ENCODE peak calls at places on chromosomes 11 and 22, in seven cellular contexts. One of them, this sample, is unnamed.
A peak's percentile ranks its signal among the peaks of the same experiment; 100 is the strongest.

GRCh38 chr11:57409321-57410100 is 17.4 kb downstream of the SLC43A3 start:
- DNase-seq in SK-N-SH: no peak
- DNase-seq in GM23338: no peak
- DNase-seq in GM12878: no peak
- DNase-seq in HCT116: no peak
- DNase-seq in HepG2: no peak
- DNase-seq in K562: no peak
- DNase-seq in this sample: peak; percentile 60

GRCh38 chr11:118046964-118047700 is 29.7 kb upstream of the TMPRSS4 start:
- DNase-seq in HepG2: no peak
- DNase-seq in GM23338: no peak
- DNase-seq in K562: no peak
- DNase-seq in SK-N-SH: no peak
- DNase-seq in HCT116: no peak
- DNase-seq in GM12878: no peak
- DNase-seq in this sample: no peak

GRCh38 chr11:132770802-132771545 is 761.3 kb downstream of the OPCML start:
- DNase-seq in HepG2: no peak
- DNase-seq in GM12878: no peak
- DNase-seq in K562: no peak
- DNase-seq in HCT116: no peak
- DNase-seq in GM23338: no peak
- DNase-seq in SK-N-SH: peak; percentile 56
- DNase-seq in this sample: no peak

GRCh38 chr11:31421840-31422239 is 52.2 kb downstream of the DNAJC24 start:
- DNase-seq in K562: no peak
- DNase-seq in HCT116: no peak
- DNase-seq in SK-N-SH: no peak
- DNase-seq in GM12878: no peak
- DNase-seq in GM23338: peak; percentile 48
- DNase-seq in HepG2: peak; percentile 5
- DNase-seq in this sample: no peak

GRCh38 chr11:112320668-112321067 is 60.0 kb upstream of the PLET1 start:
- DNase-seq in GM23338: no peak
- DNase-seq in HepG2: peak; percentile 32
- DNase-seq in SK-N-SH: no peak
- DNase-seq in K562: peak; percentile 18
- DNase-seq in HCT116: no peak
- DNase-seq in GM12878: no peak
- DNase-seq in this sample: no peak

GRCh38 chr11:59097113-59097708 is 9.8 kb upstream of the FAM111B start:
- DNase-seq in SK-N-SH: peak; percentile 34
- DNase-seq in K562: peak; percentile 15
- DNase-seq in HCT116: peak; percentile 48
- DNase-seq in GM12878: no peak
- DNase-seq in GM23338: peak; percentile 84
- DNase-seq in HepG2: peak; percentile 60
- DNase-seq in this sample: peak; percentile 53

GRCh38 chr11:108569896-108570295 is 23.7 kb downstream of the EXPH5 start:
- DNase-seq in GM12878: no peak
- DNase-seq in GM23338: no peak
- DNase-seq in HCT116: no peak
- DNase-seq in SK-N-SH: no peak
- DNase-seq in K562: no peak
- DNase-seq in HepG2: no peak
- DNase-seq in this sample: no peak

GRCh38 chr11:122803306-122803705 is 35.0 kb upstream of the CRTAM start:
- DNase-seq in K562: no peak
- DNase-seq in GM23338: no peak
- DNase-seq in HCT116: no peak
- DNase-seq in HepG2: no peak
- DNase-seq in GM12878: no peak
- DNase-seq in SK-N-SH: no peak
- DNase-seq in this sample: no peak

GRCh38 chr11:13008625-13009475 is at the start of gene RASSF10:
- DNase-seq in HepG2: no peak
- DNase-seq in GM23338: peak; percentile 94
- DNase-seq in SK-N-SH: peak; percentile 93
- DNase-seq in K562: no peak
- DNase-seq in GM12878: no peak
- DNase-seq in HCT116: no peak
- DNase-seq in this sample: no peak

GRCh38 chr11:120400564-120401364 is 64.6 kb downstream of the ARHGEF12 start:
- DNase-seq in HepG2: peak; percentile 93
- DNase-seq in GM23338: no peak
- DNase-seq in SK-N-SH: no peak
- DNase-seq in K562: peak; percentile 34
- DNase-seq in HCT116: peak; percentile 90
- DNase-seq in GM12878: peak; percentile 51
- DNase-seq in this sample: no peak

GRCh38 chr22:19504900-19505734 is 19.1 kb downstream of the CLDN5 start:
- DNase-seq in GM12878: no peak
- DNase-seq in K562: no peak
- DNase-seq in HCT116: no peak
- DNase-seq in SK-N-SH: no peak
- DNase-seq in GM23338: no peak
- DNase-seq in HepG2: no peak
- DNase-seq in this sample: no peak

GRCh38 chr22:36221799-36222751 is 17.3 kb downstream of the APOL2 start:
- DNase-seq in GM12878: no peak
- DNase-seq in HCT116: peak; percentile 32
- DNase-seq in K562: peak; percentile 40
- DNase-seq in SK-N-SH: peak; percentile 57
- DNase-seq in GM23338: peak; percentile 86
- DNase-seq in HepG2: peak; percentile 37
- DNase-seq in this sample: no peak

GRCh38 chr22:40044870-40045834 is 50.4 kb downstream of the FAM83F start:
- DNase-seq in HepG2: peak; percentile 20
- DNase-seq in GM12878: no peak
- DNase-seq in GM23338: peak; percentile 79
- DNase-seq in SK-N-SH: peak; percentile 68
- DNase-seq in HCT116: no peak
- DNase-seq in K562: peak; percentile 55
- DNase-seq in this sample: peak; percentile 59

GRCh38 chr11:34052608-34053160 is 1.2 kb downstream of the CAPRIN1 start:
- DNase-seq in GM12878: no peak
- DNase-seq in GM23338: peak; percentile 19
- DNase-seq in SK-N-SH: peak; percentile 44
- DNase-seq in HCT116: no peak
- DNase-seq in HepG2: no peak
- DNase-seq in K562: peak; percentile 26
- DNase-seq in this sample: no peak

GRCh38 chr11:47099213-47099917 is 77.3 kb downstream of the ARFGAP2 start:
- DNase-seq in SK-N-SH: peak; percentile 39
- DNase-seq in GM23338: no peak
- DNase-seq in GM12878: no peak
- DNase-seq in K562: no peak
- DNase-seq in HepG2: peak; percentile 76
- DNase-seq in HCT116: no peak
- DNase-seq in this sample: no peak

GRCh38 chr22:47944941-47945340 is 1182.5 kb downstream of the TBC1D22A start:
- DNase-seq in K562: no peak
- DNase-seq in HCT116: no peak
- DNase-seq in GM12878: no peak
- DNase-seq in SK-N-SH: no peak
- DNase-seq in HepG2: no peak
- DNase-seq in GM23338: no peak
- DNase-seq in this sample: no peak

GRCh38 chr11:103528046-103528445 is 418.8 kb downstream of the DYNC2H1 start:
- DNase-seq in GM12878: no peak
- DNase-seq in HCT116: no peak
- DNase-seq in SK-N-SH: no peak
- DNase-seq in HepG2: no peak
- DNase-seq in K562: no peak
- DNase-seq in GM23338: no peak
- DNase-seq in this sample: no peak

GRCh38 chr22:45102896-45103420 is 60.8 kb upstream of the NUP50 start:
- DNase-seq in GM12878: no peak
- DNase-seq in SK-N-SH: no peak
- DNase-seq in HCT116: no peak
- DNase-seq in K562: no peak
- DNase-seq in HepG2: no peak
- DNase-seq in GM23338: no peak
- DNase-seq in this sample: peak; percentile 66

GRCh38 chr11:20364412-20364792 is 888 bp downstream of the HTATIP2 start:
- DNase-seq in GM12878: no peak
- DNase-seq in HCT116: no peak
- DNase-seq in SK-N-SH: no peak
- DNase-seq in HepG2: no peak
- DNase-seq in GM23338: no peak
- DNase-seq in K562: peak; percentile 43
- DNase-seq in this sample: no peak

GRCh38 chr22:22086501-22087158 is 104.0 kb upstream of the TOP3B start:
- DNase-seq in SK-N-SH: no peak
- DNase-seq in HCT116: no peak
- DNase-seq in HepG2: no peak
- DNase-seq in K562: no peak
- DNase-seq in GM12878: no peak
- DNase-seq in GM23338: no peak
- DNase-seq in this sample: no peak

GRCh38 chr22:17512960-17513359 is 50.3 kb upstream of the SLC25A18 start:
- DNase-seq in GM23338: no peak
- DNase-seq in HepG2: no peak
- DNase-seq in HCT116: no peak
- DNase-seq in GM12878: no peak
- DNase-seq in K562: no peak
- DNase-seq in SK-N-SH: no peak
- DNase-seq in this sample: no peak

GRCh38 chr11:102802341-102802740 is 4.4 kb upstream of the MMP1 start:
- DNase-seq in HCT116: no peak
- DNase-seq in HepG2: no peak
- DNase-seq in K562: no peak
- DNase-seq in GM23338: no peak
- DNase-seq in GM12878: no peak
- DNase-seq in SK-N-SH: no peak
- DNase-seq in this sample: no peak

GRCh38 chr22:24141586-24141985 is 39.7 kb upstream of the SUSD2 start:
- DNase-seq in GM12878: no peak
- DNase-seq in SK-N-SH: no peak
- DNase-seq in HepG2: no peak
- DNase-seq in HCT116: no peak
- DNase-seq in K562: no peak
- DNase-seq in GM23338: no peak
- DNase-seq in this sample: no peak

GRCh38 chr11:40328890-40329617 is 1130.4 kb downstream of the LRRC4C start:
- DNase-seq in GM23338: no peak
- DNase-seq in SK-N-SH: peak; percentile 8
- DNase-seq in HCT116: no peak
- DNase-seq in HepG2: peak; percentile 76
- DNase-seq in GM12878: no peak
- DNase-seq in K562: no peak
- DNase-seq in this sample: no peak

GRCh38 chr22:50561401-50562074 is 1.2 kb downstream of the SYCE3 start:
- DNase-seq in SK-N-SH: no peak
- DNase-seq in K562: no peak
- DNase-seq in HCT116: no peak
- DNase-seq in GM12878: no peak
- DNase-seq in HepG2: no peak
- DNase-seq in GM23338: peak; percentile 30
- DNase-seq in this sample: no peak

GRCh38 chr11:82930229-82930628 is 28.7 kb downstream of the DDIAS start:
- DNase-seq in HepG2: no peak
- DNase-seq in HCT116: no peak
- DNase-seq in GM23338: no peak
- DNase-seq in K562: no peak
- DNase-seq in SK-N-SH: no peak
- DNase-seq in GM12878: no peak
- DNase-seq in this sample: no peak
- TF ChIP-seq CTCF in HepG2: no peak
- TF ChIP-seq CTCF in HCT116: no peak
- TF ChIP-seq CTCF in GM23338: no peak
- TF ChIP-seq CTCF in K562: no peak
- TF ChIP-seq CTCF in SK-N-SH: no peak
- TF ChIP-seq CTCF in GM12878: no peak
- TF ChIP-seq CTCF in this sample: no peak

GRCh38 chr11:124812876-124813275 is 12.7 kb upstream of the MSANTD2 start:
- DNase-seq in GM23338: no peak
- DNase-seq in HCT116: no peak
- DNase-seq in HepG2: no peak
- DNase-seq in K562: no peak
- DNase-seq in SK-N-SH: no peak
- DNase-seq in GM12878: no peak
- DNase-seq in this sample: no peak

GRCh38 chr11:124811423-124812125 is 11.4 kb upstream of the MSANTD2 start:
- DNase-seq in GM12878: no peak
- DNase-seq in HCT116: no peak
- DNase-seq in GM23338: no peak
- DNase-seq in K562: no peak
- DNase-seq in SK-N-SH: no peak
- DNase-seq in HepG2: no peak
- DNase-seq in this sample: no peak

GRCh38 chr11:124804884-124805283 is 4.7 kb upstream of the MSANTD2 start:
- DNase-seq in GM23338: no peak
- DNase-seq in HepG2: no peak
- DNase-seq in SK-N-SH: no peak
- DNase-seq in K562: no peak
- DNase-seq in GM12878: no peak
- DNase-seq in HCT116: no peak
- DNase-seq in this sample: no peak

GRCh38 chr11:124807201-124807600 is 7.0 kb upstream of the MSANTD2 start:
- DNase-seq in GM12878: no peak
- DNase-seq in K562: no peak
- DNase-seq in GM23338: no peak
- DNase-seq in HepG2: no peak
- DNase-seq in SK-N-SH: no peak
- DNase-seq in HCT116: no peak
- DNase-seq in this sample: no peak

GRCh38 chr11:124807660-124808270 is 7.6 kb upstream of the MSANTD2 start:
- DNase-seq in HCT116: no peak
- DNase-seq in GM12878: no peak
- DNase-seq in HepG2: no peak
- DNase-seq in GM23338: no peak
- DNase-seq in SK-N-SH: no peak
- DNase-seq in K562: no peak
- DNase-seq in this sample: no peak
- TF ChIP-seq REST in HCT116: no peak
- TF ChIP-seq REST in GM12878: no peak
- TF ChIP-seq REST in HepG2: no peak
- TF ChIP-seq REST in GM23338: no peak
- TF ChIP-seq REST in SK-N-SH: no peak
- TF ChIP-seq REST in K562: no peak
- TF ChIP-seq REST in this sample: no peak

DNA sequence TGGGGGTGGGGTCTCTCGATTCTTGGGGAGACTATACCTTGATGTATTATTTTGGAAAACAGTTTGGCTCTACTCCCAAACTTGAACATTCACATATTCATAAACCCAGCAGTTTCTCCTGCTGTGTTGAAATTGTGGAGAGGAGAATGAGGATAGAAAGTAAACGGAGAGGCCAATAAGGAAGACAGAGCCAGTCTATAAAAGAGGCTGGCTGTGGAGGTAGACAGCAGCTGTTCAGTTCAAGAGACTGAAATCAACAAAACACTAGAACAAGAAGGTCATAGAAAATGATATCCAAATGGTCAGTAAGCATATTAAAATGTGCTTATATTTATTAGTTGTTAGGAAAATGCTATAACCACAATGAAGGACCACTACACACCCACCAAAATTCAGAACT is 1.9 kb upstream of the MOGAT2 start:
- DNase-seq in SK-N-SH: no peak
- DNase-seq in HepG2: no peak
- DNase-seq in GM23338: no peak
- DNase-seq in K562: no peak
- DNase-seq in GM12878: no peak
- DNase-seq in HCT116: no peak
- DNase-seq in this sample: no peak
- TF ChIP-seq POLR2AphosphoS5 in SK-N-SH: no peak
- TF ChIP-seq POLR2AphosphoS5 in HepG2: no peak
- TF ChIP-seq POLR2AphosphoS5 in GM23338: no peak
- TF ChIP-seq POLR2AphosphoS5 in K562: no peak
- TF ChIP-seq POLR2AphosphoS5 in GM12878: no peak
- TF ChIP-seq POLR2AphosphoS5 in HCT116: no peak
- TF ChIP-seq POLR2AphosphoS5 in this sample: no peak

GRCh38 chr22:20777420-20778177 is 3.7 kb downstream of the SERPIND1 start:
- DNase-seq in GM12878: no peak
- DNase-seq in GM23338: no peak
- DNase-seq in K562: peak; percentile 99
- DNase-seq in SK-N-SH: no peak
- DNase-seq in HepG2: peak; percentile 99
- DNase-seq in HCT116: peak; percentile 70
- DNase-seq in this sample: no peak
- TF ChIP-seq CTCF in GM12878: no peak
- TF ChIP-seq CTCF in GM23338: no peak
- TF ChIP-seq CTCF in K562: peak; percentile 99
- TF ChIP-seq CTCF in SK-N-SH: no peak
- TF ChIP-seq CTCF in HepG2: peak; percentile 75
- TF ChIP-seq CTCF in HCT116: no peak
- TF ChIP-seq CTCF in this sample: no peak